ENCODE peak calls at places on chromosomes 5 and 9, in five cellular contexts. S, N, K, Q and L are unnamed samples.

GRCh38 chr5:64883912-64884311 is 115.2 kb downstream of the CWC27 start:
- DNase-seq in S (no peak), N (no peak), K (no peak), Q (no peak), L (no peak)

GRCh38 chr5:55427157-55427556 is 107.6 kb downstream of the PLPP1 start:
- DNase-seq in S (peak; percentile 87), N (peak; percentile 90), K (no peak), Q (no peak), L (peak; percentile 76)

GRCh38 chr9:27194401-27195091 is 85.5 kb downstream of the TEK start:
- DNase-seq in S (peak; percentile 89), N (peak; percentile 92), K (no peak), Q (no peak), L (peak; percentile 93)

GRCh38 chr9:137070906-137071275 is 534 bp upstream of the SAPCD2 start:
- DNase-seq in S (no peak), N (no peak), K (no peak), Q (peak; percentile 72), L (no peak)

GRCh38 chr5:154220625-154221024 is 30.1 kb downstream of the GALNT10 start:
- DNase-seq in S (peak; percentile 92), N (peak; percentile 63), K (no peak), Q (no peak), L (peak; percentile 71)

GRCh38 chr5:53105611-53106300 is 3.8 kb downstream of the MOCS2 start:
- DNase-seq in S (no peak), N (no peak), K (no peak), Q (no peak), L (no peak)

GRCh38 chr9:12859704-12860251 is 85.0 kb downstream of the LURAP1L start:
- DNase-seq in S (peak; percentile 95), N (peak; percentile 37), K (no peak), Q (no peak), L (peak; percentile 64)

GRCh38 chr5:152688561-152689274 is 283.6 kb upstream of the NMUR2 start:
- DNase-seq in S (peak; percentile 99), N (peak; percentile 47), K (no peak), Q (no peak), L (peak; percentile 39)

GRCh38 chr5:11182441-11183080 is 421.5 kb upstream of the DAP start:
- DNase-seq in S (peak; percentile 57), N (peak; percentile 52), K (no peak), Q (no peak), L (peak; percentile 53)

GRCh38 chr5:53381-54174 is 38.4 kb upstream of the PLEKHG4B start:
- DNase-seq in S (peak; percentile 26), N (no peak), K (no peak), Q (no peak), L (peak; percentile 34)

GRCh38 chr9:134229466-134230091 is 65.2 kb upstream of the RNU6ATAC start:
- DNase-seq in S (no peak), N (no peak), K (no peak), Q (no peak), L (no peak)

GRCh38 chr5:168734657-168735344 is 155.6 kb upstream of the PANK3 start:
- DNase-seq in S (peak; percentile 20), N (no peak), K (no peak), Q (peak; percentile 71), L (peak; percentile 16)

GRCh38 chr5:69454460-69455249 is 37.9 kb upstream of the OCLN start:
- DNase-seq in S (no peak), N (no peak), K (no peak), Q (no peak), L (no peak)

GRCh38 chr5:150108711-150109605 is 22.6 kb upstream of the CSF1R start:
- DNase-seq in S (no peak), N (no peak), K (no peak), Q (no peak), L (no peak)

GRCh38 chr9:89475891-89476440 is 21.9 kb downstream of the SEMA4D start:
- DNase-seq in S (no peak), N (no peak), K (no peak), Q (no peak), L (no peak)

GRCh38 chr5:149855371-149855770 is 89.2 kb downstream of the PDE6A start:
- DNase-seq in S (peak; percentile 47), N (no peak), K (no peak), Q (no peak), L (no peak)

GRCh38 chr5:80194470-80194869 is 61.4 kb downstream of the SERINC5 start:
- DNase-seq in S (no peak), N (no peak), K (no peak), Q (no peak), L (no peak)

GRCh38 chr5:159951387-159951786 is 35.1 kb downstream of the ADRA1B start:
- DNase-seq in S (peak; percentile 24), N (no peak), K (no peak), Q (no peak), L (peak; percentile 60)

GRCh38 chr5:107875834-107876233 is 205.1 kb upstream of the EFNA5 start:
- DNase-seq in S (peak; percentile 86), N (peak; percentile 74), K (no peak), Q (no peak), L (peak; percentile 33)

GRCh38 chr9:90907790-90908189 is 106.2 kb downstream of the SYK start:
- DNase-seq in S (no peak), N (no peak), K (no peak), Q (no peak), L (no peak)

GRCh38 chr5:96595300-96596090 is 66.7 kb upstream of the CAST start:
- DNase-seq in S (no peak), N (peak; percentile 19), K (no peak), Q (no peak), L (no peak)

GRCh38 chr5:144117412-144117811 is 53.0 kb downstream of the YIPF5 start:
- DNase-seq in S (no peak), N (no peak), K (no peak), Q (no peak), L (no peak)

GRCh38 chr5:1325870-1326546 is 18.9 kb downstream of the CLPTM1L start:
- DNase-seq in S (no peak), N (peak; percentile 42), K (no peak), Q (no peak), L (peak; percentile 26)

GRCh38 chr9:60546406-60546805 is 367.8 kb upstream of the SPATA31A5 start:
- DNase-seq in S (no peak), N (no peak), K (no peak), Q (no peak), L (no peak)

GRCh38 chr5:10541247-10541646 is 22.6 kb upstream of the ANKRD33B start:
- DNase-seq in S (no peak), N (no peak), K (no peak), Q (no peak), L (no peak)

GRCh38 chr9:69824497-69825252 is 4.1 kb downstream of the CFAP95 start:
- DNase-seq in S (no peak), N (no peak), K (no peak), Q (no peak), L (no peak)

GRCh38 chr5:128826290-128826689 is 139.0 kb upstream of the SLC27A6 start:
- DNase-seq in S (no peak), N (no peak), K (no peak), Q (no peak), L (no peak)

GRCh38 chr9:95771556-95772280 is 103.8 kb upstream of the ERCC6L2 start:
- DNase-seq in S (peak; percentile 56), N (peak; percentile 88), K (no peak), Q (no peak), L (peak; percentile 79)

GRCh38 chr9:112761912-112762651 is 11.5 kb downstream of the SNX30 start:
- DNase-seq in S (peak; percentile 48), N (peak; percentile 72), K (no peak), Q (no peak), L (no peak)

GRCh38 chr9:110208031-110208430 is at the start of gene C9orf152:
- DNase-seq in S (no peak), N (no peak), K (no peak), Q (no peak), L (no peak)

GRCh38 chr9:129253820-129254381 is 75.8 kb upstream of the IER5L start:
- DNase-seq in S (peak; percentile 27), N (peak; percentile 47), K (no peak), Q (peak; percentile 75), L (peak; percentile 61)

GRCh38 chr5:42974546-42974945 is 65.6 kb downstream of the ANXA2R start:
- DNase-seq in S (peak; percentile 90), N (no peak), K (no peak), Q (no peak), L (no peak)

GRCh38 chr5:94153736-94154450 is 412.5 kb upstream of the POU5F2 start:
- DNase-seq in S (peak; percentile 76), N (no peak), K (no peak), Q (no peak), L (peak; percentile 8)
- TF ChIP-seq CTCF in S (no peak), N (no peak), K (no peak), Q (no peak), L (no peak)

DNA sequence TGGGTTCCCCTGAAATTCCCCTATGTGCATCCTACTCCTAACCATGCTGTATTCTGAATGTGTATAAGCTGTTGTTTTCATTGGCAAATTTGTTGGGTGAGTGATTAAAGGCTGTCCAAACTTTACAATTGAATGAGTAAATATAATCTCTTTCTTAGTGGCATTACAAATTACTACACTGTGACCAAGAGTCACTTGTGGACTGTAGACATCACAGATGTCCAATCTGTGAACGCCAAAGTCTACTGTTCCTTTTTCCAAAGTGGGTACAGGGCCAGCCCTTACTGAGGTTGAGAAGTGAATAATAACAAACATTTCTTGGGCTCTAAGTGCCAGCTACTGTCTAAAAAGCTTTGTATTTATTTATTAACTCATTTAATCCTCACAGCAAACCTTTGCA is 29.7 kb downstream of the MTMR12 start:
- DNase-seq in S (no peak), N (no peak), K (no peak), Q (no peak), L (no peak)
- TF ChIP-seq CTCF in S (no peak), N (no peak), K (no peak), Q (no peak), L (no peak)

DNA sequence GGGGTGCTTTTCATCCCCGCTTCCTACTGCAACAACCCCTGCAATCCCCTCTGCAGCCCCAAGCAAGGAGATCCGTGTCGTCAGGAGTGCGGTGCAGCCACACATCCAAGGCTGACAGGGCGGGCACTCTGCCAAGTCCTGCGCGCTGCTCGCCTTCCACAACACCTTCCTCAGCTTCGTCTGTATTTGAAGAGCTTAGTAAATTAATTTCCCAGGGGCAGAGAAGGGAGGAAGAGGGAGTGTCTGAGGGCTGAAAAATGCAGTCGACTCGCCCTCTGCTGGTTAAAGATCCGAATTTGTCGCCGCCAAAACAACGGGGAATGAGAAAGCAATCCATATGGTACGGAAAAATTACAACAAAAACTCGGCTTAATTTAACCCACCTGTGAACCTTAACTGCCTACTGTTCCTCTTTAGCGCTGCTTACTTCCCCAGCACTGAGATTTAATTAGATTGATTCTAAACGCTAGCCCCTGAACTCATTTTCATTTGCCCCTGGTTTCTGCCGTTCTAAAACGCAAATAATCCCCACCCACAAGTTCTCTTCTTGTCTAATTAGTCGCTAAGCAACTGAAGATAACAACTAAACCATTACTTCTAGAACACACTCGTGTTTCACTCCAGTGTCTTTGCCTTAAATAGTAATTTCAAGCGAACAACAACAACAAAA is 10.9 kb upstream of the PCDHB1 start:
- DNase-seq in S (no peak), N (no peak), K (no peak), Q (peak; percentile 20), L (peak; percentile 2)
- TF ChIP-seq CTCF in S (peak; percentile 9), N (no peak), K (no peak), Q (peak; percentile 45), L (no peak)

GRCh38 chr9:3331801-3332200 is 194.0 kb downstream of the RFX3 start:
- DNase-seq in S (no peak), N (no peak), K (no peak), Q (no peak), L (peak; percentile 39)
- TF ChIP-seq CTCF in S (no peak), N (peak; percentile 37), K (no peak), Q (peak; percentile 31), L (peak; percentile 71)

GRCh38 chr9:124840300-124840833 is 12.9 kb upstream of the WDR38 start:
- DNase-seq in S (no peak), N (no peak), K (no peak), Q (no peak), L (no peak)
- TF ChIP-seq CTCF in S (no peak), N (peak; percentile 31), K (no peak), Q (peak; percentile 19), L (peak; percentile 63)